ENCODE peak calls at places on chromosomes 7 and 10, in four cellular contexts. O is HCT116, Q is spleen, I is GM23338. Y is an unnamed sample.
A peak's percentile ranks its signal among the peaks of the same experiment; 100 is the strongest.

GRCh38 chr7:3697472-3697871 is 396.4 kb downstream of the SDK1 start:
- DNase-seq in O (no peak), I (no peak), Q (no peak), Y (no peak)

GRCh38 chr7:46396501-46396900 is 475.4 kb upstream of the IGFBP3 start:
- DNase-seq in I (no peak), O (no peak), Q (no peak), Y (no peak)

GRCh38 chr7:158053516-158053915 is 534.1 kb downstream of the PTPRN2 start:
- DNase-seq in I (no peak), Q (peak; percentile 18), O (no peak), Y (no peak)

GRCh38 chr10:127346604-127347003 is 150.2 kb upstream of the INSYN2A start:
- DNase-seq in Q (no peak), O (no peak), I (no peak), Y (peak; percentile 14)

GRCh38 chr10:35058134-35058533 is 32.0 kb downstream of the CUL2 start:
- DNase-seq in Q (no peak), O (no peak), I (peak; percentile 20), Y (no peak)

GRCh38 chr10:3625959-3626751 is 158.9 kb downstream of the KLF6 start:
- DNase-seq in O (no peak), I (no peak), Q (no peak), Y (no peak)

GRCh38 chr7:73976761-73977625 is 51.0 kb upstream of the ELN start:
- DNase-seq in I (no peak), Q (peak; percentile 52), O (no peak), Y (no peak)

GRCh38 chr7:148318092-148318756 is 272.3 kb upstream of the C7orf33 start:
- DNase-seq in Q (no peak), I (peak; percentile 39), O (no peak), Y (no peak)

GRCh38 chr7:23654508-23654907 is 25.5 kb upstream of the FAM221A start:
- DNase-seq in O (peak; percentile 43), I (peak; percentile 81), Q (no peak), Y (no peak)

GRCh38 chr10:122152544-122152943 is 118.6 kb upstream of the BTBD16 start:
- DNase-seq in O (no peak), I (no peak), Q (peak; percentile 54), Y (no peak)

GRCh38 chr7:26189000-26189539 is 11.5 kb downstream of the HNRNPA2B1 start:
- DNase-seq in O (no peak), I (no peak), Q (no peak), Y (no peak)
- TF ChIP-seq POLR2AphosphoS5 in O (no peak), I (no peak), Q (no peak), Y (no peak)

DNA sequence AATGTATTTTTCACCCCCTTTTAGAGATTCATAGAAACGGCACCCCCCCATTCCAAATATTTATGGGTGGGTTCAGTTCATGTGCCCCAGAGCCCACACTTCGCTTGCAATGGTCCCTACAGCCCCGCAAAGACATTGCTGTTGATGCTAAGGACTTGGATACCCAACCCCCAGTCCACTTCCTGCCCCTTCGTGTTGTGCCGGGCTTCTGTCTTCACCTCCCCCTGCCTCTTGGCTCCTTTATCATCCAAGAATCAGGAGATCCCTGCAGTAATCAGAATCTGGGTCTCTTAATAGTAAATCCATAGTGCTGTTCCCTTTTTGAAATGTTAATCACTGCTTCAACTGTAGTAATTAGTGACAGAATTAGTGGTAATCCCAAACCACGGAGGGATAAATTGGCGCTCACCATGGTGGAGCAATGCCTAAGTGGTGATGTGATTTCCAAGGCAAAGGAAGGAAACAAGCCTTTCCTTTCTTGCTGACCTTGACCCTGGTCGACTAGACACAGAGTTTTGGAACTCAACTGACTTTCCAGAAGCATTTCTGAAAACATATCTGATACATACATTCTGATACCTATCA is 67.7 kb downstream of the HK1 start:
- DNase-seq in Q (no peak), I (peak; percentile 58), O (no peak), Y (no peak)
- TF ChIP-seq POLR2AphosphoS5 in Q (peak; percentile 6), I (no peak), O (no peak), Y (no peak)

DNA sequence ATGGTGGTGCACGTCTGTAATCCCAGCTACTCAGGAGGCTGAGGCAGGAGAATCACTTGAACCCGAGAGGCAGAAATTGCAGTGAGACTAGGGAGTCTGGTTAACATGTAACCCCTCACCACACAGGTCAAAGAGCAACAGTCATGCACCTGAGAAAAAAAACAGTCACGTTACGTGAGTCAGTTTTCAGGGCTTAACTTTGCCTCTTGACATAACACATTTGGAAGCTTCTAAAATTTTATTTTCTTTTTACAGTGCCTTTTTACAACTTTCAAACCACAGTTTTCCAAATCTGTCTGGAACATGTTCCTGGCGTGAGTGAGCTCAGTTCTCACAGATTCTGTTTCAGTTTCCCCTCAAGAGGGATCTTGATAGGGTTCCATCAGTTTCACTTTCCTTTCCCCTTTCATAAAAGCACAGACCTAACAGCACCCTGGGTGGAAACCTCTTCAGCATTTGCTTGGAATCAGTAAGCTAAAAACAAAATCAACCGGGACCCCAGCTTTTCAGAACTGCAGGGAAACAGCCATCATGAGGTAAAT is 4.4 kb downstream of the IFIT3 start:
- DNase-seq in I (no peak), O (no peak), Q (no peak), Y (no peak)
- TF ChIP-seq POLR2AphosphoS5 in I (no peak), O (no peak), Q (no peak), Y (no peak)

GRCh38 chr10:21293518-21294356 is 231.7 kb downstream of the SKIDA1 start:
- DNase-seq in O (no peak), I (no peak), Q (no peak), Y (no peak)

GRCh38 chr10:21290499-21291160 is 234.9 kb downstream of the SKIDA1 start:
- DNase-seq in Q (no peak), I (no peak), O (no peak), Y (no peak)

GRCh38 chr10:21297525-21298383 is 227.7 kb downstream of the SKIDA1 start:
- DNase-seq in I (no peak), O (no peak), Q (no peak), Y (no peak)

GRCh38 chr10:21296575-21297355 is 228.7 kb downstream of the SKIDA1 start:
- DNase-seq in O (no peak), I (no peak), Q (no peak), Y (no peak)

GRCh38 chr10:21292763-21293517 is 232.5 kb downstream of the SKIDA1 start:
- DNase-seq in I (peak; percentile 91), Q (no peak), O (peak; percentile 95), Y (no peak)
- TF ChIP-seq POLR2AphosphoS5 in I (no peak), Q (peak; percentile 14), O (peak; percentile 40), Y (no peak)

GRCh38 chr10:116272497-116273221 is at the start of gene GFRA1:
- DNase-seq in I (peak; percentile 81), Q (no peak), O (no peak), Y (no peak)
- TF ChIP-seq POLR2AphosphoS5 in I (no peak), Q (no peak), O (no peak), Y (no peak)

DNA sequence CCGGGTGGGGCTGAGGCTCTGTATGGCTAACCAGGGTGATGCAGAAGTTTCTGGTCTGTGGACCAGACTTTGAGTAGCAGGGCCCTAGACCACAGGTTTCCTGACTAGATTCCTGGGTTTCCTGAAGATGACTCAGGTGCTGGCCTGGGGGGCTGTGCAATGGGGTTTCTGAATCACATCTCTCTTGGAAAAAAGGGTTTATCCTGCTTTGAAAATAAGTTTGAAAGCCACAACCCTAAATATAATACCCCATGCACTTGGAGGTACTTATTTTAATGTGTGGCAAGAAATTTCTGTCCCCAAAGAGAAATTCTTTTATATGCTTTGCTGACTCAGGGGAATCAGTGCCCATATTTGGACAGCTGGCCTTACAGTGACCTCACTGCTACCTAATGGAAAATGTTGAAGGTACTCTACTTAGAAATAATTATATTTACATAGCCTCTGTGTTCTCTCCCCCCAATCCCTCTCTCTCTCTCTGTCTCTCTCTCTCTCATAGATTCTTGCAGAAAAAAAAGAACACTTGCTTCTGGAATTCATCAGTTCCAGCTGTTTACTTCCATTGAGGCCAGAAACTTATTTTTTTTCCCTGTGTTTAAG is 184.4 kb upstream of the LYZL2 start:
- DNase-seq in O (no peak), Q (no peak), I (no peak), Y (no peak)
- TF ChIP-seq POLR2AphosphoS5 in O (no peak), Q (no peak), I (no peak), Y (no peak)

DNA sequence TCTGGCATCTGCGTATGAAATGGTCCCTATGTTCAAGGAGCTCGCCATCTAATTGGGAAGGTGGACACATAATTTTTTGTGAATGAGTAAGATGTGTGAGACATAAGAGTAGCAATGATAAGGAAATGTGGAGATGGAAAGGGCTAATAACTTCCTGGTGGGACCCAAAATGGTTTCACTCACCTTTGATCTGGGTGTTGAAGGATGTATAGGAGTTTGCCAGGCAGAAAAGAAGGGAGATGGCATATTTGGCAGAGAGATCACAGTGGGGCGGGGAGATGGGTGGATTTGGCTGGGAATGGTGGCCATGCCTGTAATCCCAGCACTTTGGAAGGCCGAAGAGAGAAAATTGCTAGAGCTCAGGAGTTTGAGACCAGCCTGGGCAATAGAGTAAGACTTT is 4.5 kb downstream of the POP7 start:
- DNase-seq in I (no peak), Q (no peak), O (no peak), Y (no peak)
- TF ChIP-seq POLR2AphosphoS5 in I (no peak), Q (no peak), O (no peak), Y (no peak)

DNA sequence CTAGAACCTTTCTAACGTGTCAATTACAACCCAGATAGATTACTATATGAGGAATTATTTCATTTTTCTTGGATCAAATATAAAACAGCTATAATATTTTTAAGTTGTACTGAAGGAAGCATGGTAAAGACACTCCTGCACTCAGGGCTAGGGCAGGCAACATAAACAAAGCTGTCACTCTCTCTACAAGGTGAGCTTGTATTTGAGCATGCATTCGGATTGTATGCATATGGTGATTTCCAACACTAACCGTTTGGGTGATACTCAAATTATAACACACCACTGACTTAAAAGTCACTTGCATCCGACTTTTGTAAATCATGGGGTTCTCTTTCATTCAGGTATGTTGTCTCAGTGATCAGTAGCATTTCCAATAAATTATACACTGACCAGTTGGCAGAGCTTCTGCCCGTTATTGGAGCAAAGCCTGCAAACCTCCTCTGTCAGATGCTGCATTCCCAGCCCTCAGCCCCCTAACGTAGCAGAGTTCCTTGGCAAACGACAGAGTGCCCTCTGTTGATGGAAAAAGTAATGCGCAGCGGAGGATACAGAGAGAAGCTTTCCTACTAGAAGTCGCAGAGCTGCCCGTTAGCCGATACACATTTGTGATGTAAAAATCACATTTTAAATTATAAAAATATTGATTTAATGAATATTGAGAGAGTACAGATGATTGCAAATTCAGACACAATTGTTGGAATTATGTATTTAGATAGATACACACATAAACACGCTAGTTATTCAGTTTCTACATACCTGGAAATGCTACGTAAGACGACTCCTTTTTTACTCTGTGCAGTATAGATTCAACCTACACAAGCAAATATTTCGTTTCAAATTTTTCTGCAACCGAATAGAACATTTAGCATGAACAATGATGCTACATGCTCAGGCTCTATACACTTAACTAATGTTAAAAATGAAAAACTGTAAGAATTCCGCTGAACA is 173.9 kb upstream of the SP4 start:
- DNase-seq in Q (no peak), O (peak; percentile 51), I (peak; percentile 94), Y (peak; percentile 5)
- TF ChIP-seq POLR2AphosphoS5 in Q (no peak), O (no peak), I (no peak), Y (no peak)

GRCh38 chr7:107813524-107813923 is 10.5 kb upstream of the SLC26A3 start:
- DNase-seq in O (no peak), I (no peak), Q (no peak), Y (no peak)

GRCh38 chr7:107810626-107811025 is 7.6 kb upstream of the SLC26A3 start:
- DNase-seq in Q (no peak), O (no peak), I (peak; percentile 19), Y (no peak)

GRCh38 chr7:107809179-107809578 is 6.2 kb upstream of the SLC26A3 start:
- DNase-seq in Q (no peak), O (no peak), I (no peak), Y (no peak)

GRCh38 chr7:107815254-107815882 is 12.3 kb upstream of the SLC26A3 start:
- DNase-seq in Q (no peak), O (no peak), I (no peak), Y (peak; percentile 6)

GRCh38 chr7:107811934-107812333 is 8.9 kb upstream of the SLC26A3 start:
- DNase-seq in Q (no peak), I (no peak), O (no peak), Y (no peak)
- TF ChIP-seq POLR2AphosphoS5 in Q (no peak), I (no peak), O (no peak), Y (no peak)

GRCh38 chr10:96374985-96375830 is 16.4 kb upstream of the OPALIN start:
- DNase-seq in Q (peak; percentile 90), O (peak; percentile 81), I (peak; percentile 95), Y (peak; percentile 82)
- TF ChIP-seq POLR2AphosphoS5 in Q (peak; percentile 48), O (peak; percentile 20), I (no peak), Y (no peak)

Y was measured in GM12891.